ENCODE peak calls at places on chromosomes 2 and 18, in eight cellular contexts. One of them, this sample, is unnamed.

GRCh38 chr2:238857929-238858328 is 10.0 kb downstream of the TWIST2 start:
- DNase-seq in Peyer's patch: no peak
- DNase-seq in endothelial cell of umbilical vein: no peak
- DNase-seq in right atrium auricular region: peak
- DNase-seq in pancreas: no peak
- DNase-seq in ovary: no peak
- DNase-seq in adrenal gland: no peak
- DNase-seq in tibial artery: no peak
- DNase-seq in this sample: no peak

GRCh38 chr18:79870369-79871025 is 72.8 kb downstream of the KCNG2 start:
- DNase-seq in Peyer's patch: no peak
- DNase-seq in endothelial cell of umbilical vein: no peak
- DNase-seq in right atrium auricular region: no peak
- DNase-seq in pancreas: peak
- DNase-seq in ovary: no peak
- DNase-seq in adrenal gland: no peak
- DNase-seq in tibial artery: no peak
- DNase-seq in this sample: peak

GRCh38 chr2:75224636-75225094 is 25.3 kb upstream of the TACR1 start:
- DNase-seq in Peyer's patch: no peak
- DNase-seq in endothelial cell of umbilical vein: no peak
- DNase-seq in right atrium auricular region: no peak
- DNase-seq in pancreas: no peak
- DNase-seq in ovary: no peak
- DNase-seq in adrenal gland: no peak
- DNase-seq in tibial artery: no peak
- DNase-seq in this sample: no peak

GRCh38 chr18:74804677-74805076 is 207.0 kb downstream of the ZNF407 start:
- DNase-seq in Peyer's patch: no peak
- DNase-seq in endothelial cell of umbilical vein: no peak
- DNase-seq in right atrium auricular region: no peak
- DNase-seq in pancreas: no peak
- DNase-seq in ovary: no peak
- DNase-seq in adrenal gland: no peak
- DNase-seq in tibial artery: no peak
- DNase-seq in this sample: no peak

GRCh38 chr2:15630121-15630957 is 38.7 kb downstream of the DDX1 start:
- DNase-seq in Peyer's patch: no peak
- DNase-seq in endothelial cell of umbilical vein: no peak
- DNase-seq in right atrium auricular region: no peak
- DNase-seq in pancreas: no peak
- DNase-seq in ovary: no peak
- DNase-seq in adrenal gland: no peak
- DNase-seq in tibial artery: no peak
- DNase-seq in this sample: no peak

GRCh38 chr2:141534671-141535359 is 596.0 kb downstream of the LRP1B start:
- DNase-seq in Peyer's patch: no peak
- DNase-seq in endothelial cell of umbilical vein: peak
- DNase-seq in right atrium auricular region: no peak
- DNase-seq in pancreas: no peak
- DNase-seq in ovary: no peak
- DNase-seq in adrenal gland: no peak
- DNase-seq in tibial artery: no peak
- DNase-seq in this sample: no peak

GRCh38 chr2:180442860-180443644 is 436.0 kb upstream of the CWC22 start:
- DNase-seq in Peyer's patch: no peak
- DNase-seq in endothelial cell of umbilical vein: no peak
- DNase-seq in right atrium auricular region: no peak
- DNase-seq in pancreas: no peak
- DNase-seq in ovary: no peak
- DNase-seq in adrenal gland: no peak
- DNase-seq in tibial artery: no peak
- DNase-seq in this sample: no peak

GRCh38 chr2:108323619-108324018 is 34.9 kb downstream of the SULT1C2 start:
- DNase-seq in Peyer's patch: no peak
- DNase-seq in endothelial cell of umbilical vein: no peak
- DNase-seq in right atrium auricular region: no peak
- DNase-seq in pancreas: no peak
- DNase-seq in ovary: no peak
- DNase-seq in adrenal gland: no peak
- DNase-seq in tibial artery: no peak
- DNase-seq in this sample: no peak

GRCh38 chr2:190183535-190183934 is 121.0 kb upstream of the MSTN start:
- DNase-seq in Peyer's patch: no peak
- DNase-seq in endothelial cell of umbilical vein: no peak
- DNase-seq in right atrium auricular region: no peak
- DNase-seq in pancreas: no peak
- DNase-seq in ovary: no peak
- DNase-seq in adrenal gland: no peak
- DNase-seq in tibial artery: no peak
- DNase-seq in this sample: no peak

GRCh38 chr2:168097431-168097830 is 150.0 kb downstream of the STK39 start:
- DNase-seq in Peyer's patch: no peak
- DNase-seq in endothelial cell of umbilical vein: no peak
- DNase-seq in right atrium auricular region: no peak
- DNase-seq in pancreas: no peak
- DNase-seq in ovary: no peak
- DNase-seq in adrenal gland: no peak
- DNase-seq in tibial artery: no peak
- DNase-seq in this sample: no peak

GRCh38 chr2:19198376-19198775 is 160.0 kb downstream of the OSR1 start:
- DNase-seq in Peyer's patch: no peak
- DNase-seq in endothelial cell of umbilical vein: no peak
- DNase-seq in right atrium auricular region: no peak
- DNase-seq in pancreas: no peak
- DNase-seq in ovary: no peak
- DNase-seq in adrenal gland: no peak
- DNase-seq in tibial artery: no peak
- DNase-seq in this sample: no peak

GRCh38 chr2:13201924-13202323 is 485.2 kb downstream of the TRIB2 start:
- DNase-seq in Peyer's patch: no peak
- DNase-seq in endothelial cell of umbilical vein: no peak
- DNase-seq in right atrium auricular region: no peak
- DNase-seq in pancreas: no peak
- DNase-seq in ovary: no peak
- DNase-seq in adrenal gland: no peak
- DNase-seq in tibial artery: no peak
- DNase-seq in this sample: no peak

GRCh38 chr18:54774971-54775665 is 53.2 kb upstream of the RAB27B start:
- DNase-seq in Peyer's patch: no peak
- DNase-seq in endothelial cell of umbilical vein: peak
- DNase-seq in right atrium auricular region: no peak
- DNase-seq in pancreas: no peak
- DNase-seq in ovary: no peak
- DNase-seq in adrenal gland: no peak
- DNase-seq in tibial artery: no peak
- DNase-seq in this sample: no peak

GRCh38 chr18:48134609-48135008 is 204.2 kb upstream of the SMAD2 start:
- DNase-seq in Peyer's patch: no peak
- DNase-seq in endothelial cell of umbilical vein: no peak
- DNase-seq in right atrium auricular region: no peak
- DNase-seq in pancreas: no peak
- DNase-seq in ovary: no peak
- DNase-seq in adrenal gland: no peak
- DNase-seq in tibial artery: no peak
- DNase-seq in this sample: no peak

GRCh38 chr2:118094503-118094902 is 6.2 kb downstream of the INSIG2 start:
- DNase-seq in Peyer's patch: no peak
- DNase-seq in endothelial cell of umbilical vein: no peak
- DNase-seq in right atrium auricular region: no peak
- DNase-seq in pancreas: no peak
- DNase-seq in ovary: no peak
- DNase-seq in adrenal gland: no peak
- DNase-seq in tibial artery: no peak
- DNase-seq in this sample: no peak

DNA sequence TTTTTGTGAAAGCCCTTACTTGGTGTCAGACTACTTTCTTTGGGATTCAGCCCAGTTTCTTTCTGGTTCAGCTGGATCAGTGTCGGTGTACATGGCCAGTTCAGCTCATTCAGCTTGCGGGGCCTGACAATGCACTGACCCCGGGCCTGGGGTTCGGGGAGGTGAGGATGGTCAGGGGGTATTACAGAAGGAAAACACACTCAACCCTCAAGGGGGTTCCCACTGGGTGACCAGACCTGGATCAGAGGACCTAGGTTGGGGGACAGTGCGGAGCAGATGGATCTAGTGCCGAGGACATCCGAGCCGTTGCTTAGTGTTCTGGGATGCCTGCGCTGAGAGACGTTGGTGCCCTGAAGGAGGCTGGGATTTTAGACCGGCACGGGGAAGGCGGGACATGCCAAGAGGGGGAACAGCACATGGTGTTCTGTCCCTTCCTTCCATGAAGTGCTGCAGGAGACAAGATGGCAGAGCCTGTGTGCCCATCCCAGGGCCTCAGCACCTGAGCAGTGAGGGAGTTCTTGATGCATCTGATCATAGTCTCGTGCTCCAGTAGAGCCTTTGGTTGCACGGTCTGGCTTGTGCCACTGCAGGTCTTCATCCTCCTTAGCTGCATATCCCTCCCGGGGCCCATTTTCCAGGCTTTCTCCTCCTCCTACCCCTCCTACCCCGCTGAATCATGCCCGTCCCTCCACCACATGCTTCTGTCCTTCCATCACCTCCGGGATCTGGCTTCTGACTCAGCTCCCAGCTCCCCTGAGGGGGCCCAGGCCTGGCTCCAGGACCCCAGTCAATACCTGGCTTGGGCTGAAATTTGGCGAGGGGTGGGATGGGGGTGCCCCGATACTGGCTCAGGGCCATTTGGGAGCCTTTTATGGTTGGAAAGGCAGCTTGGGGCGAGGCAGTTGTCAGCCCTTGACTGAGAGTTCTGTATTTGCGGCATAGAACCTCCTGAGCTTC is 18.0 kb downstream of the SPEG start:
- DNase-seq in Peyer's patch: no peak
- DNase-seq in endothelial cell of umbilical vein: no peak
- DNase-seq in right atrium auricular region: peak
- DNase-seq in pancreas: peak
- DNase-seq in ovary: peak
- DNase-seq in adrenal gland: peak
- DNase-seq in tibial artery: peak
- DNase-seq in this sample: peak
- H3K27ac ChIP-seq in Peyer's patch: peak
- H3K27ac ChIP-seq in endothelial cell of umbilical vein: no peak
- H3K27ac ChIP-seq in right atrium auricular region: peak
- H3K27ac ChIP-seq in pancreas: no peak
- H3K27ac ChIP-seq in ovary: peak
- H3K27ac ChIP-seq in adrenal gland: no peak
- H3K27ac ChIP-seq in tibial artery: peak
- H3K27ac ChIP-seq in this sample: peak

DNA sequence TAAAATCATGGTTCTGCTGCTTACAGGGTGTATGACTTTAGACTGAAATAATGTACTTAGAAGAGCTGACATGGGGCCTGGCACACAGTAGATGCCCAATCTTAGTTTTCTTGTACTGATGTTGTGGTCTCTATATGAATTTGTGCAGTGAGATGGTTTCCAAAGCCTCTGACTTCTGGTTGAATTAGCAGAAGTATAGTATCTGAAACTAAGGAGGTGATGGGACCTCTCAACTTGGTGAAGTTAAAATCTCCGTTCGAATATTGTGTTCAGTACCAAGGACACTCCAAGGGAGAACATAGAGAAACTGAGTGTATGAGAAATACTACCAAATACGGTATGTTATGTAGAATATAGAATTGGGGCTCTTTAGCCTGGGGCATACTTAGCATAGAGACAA is 120.9 kb downstream of the ANTXR1 start:
- DNase-seq in Peyer's patch: no peak
- DNase-seq in endothelial cell of umbilical vein: no peak
- DNase-seq in right atrium auricular region: no peak
- DNase-seq in pancreas: no peak
- DNase-seq in ovary: no peak
- DNase-seq in adrenal gland: no peak
- DNase-seq in tibial artery: no peak
- DNase-seq in this sample: no peak
- H3K4me3 ChIP-seq in Peyer's patch: no peak
- H3K4me3 ChIP-seq in endothelial cell of umbilical vein: no peak
- H3K4me3 ChIP-seq in right atrium auricular region: no peak
- H3K4me3 ChIP-seq in pancreas: no peak
- H3K4me3 ChIP-seq in ovary: no peak
- H3K4me3 ChIP-seq in adrenal gland: no peak
- H3K4me3 ChIP-seq in tibial artery: no peak
- H3K4me3 ChIP-seq in this sample: no peak

DNA sequence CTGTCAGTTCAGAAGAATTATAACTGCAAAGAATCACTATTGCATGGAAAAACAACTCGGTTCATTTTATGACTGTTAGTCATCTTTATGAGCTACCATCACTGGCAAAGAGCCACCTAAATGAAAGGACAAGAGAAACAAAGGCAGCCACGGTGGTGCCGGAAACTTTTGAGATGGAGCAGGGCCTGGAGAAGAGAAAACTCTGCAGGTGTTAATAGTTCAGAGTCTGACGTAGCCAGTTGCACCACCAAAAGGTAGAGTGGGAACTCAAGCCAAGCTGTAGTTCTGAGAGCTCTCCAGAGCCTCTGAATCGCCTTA is 110.9 kb downstream of the FTCDNL1 start:
- DNase-seq in Peyer's patch: no peak
- DNase-seq in endothelial cell of umbilical vein: no peak
- DNase-seq in right atrium auricular region: no peak
- DNase-seq in pancreas: no peak
- DNase-seq in ovary: no peak
- DNase-seq in adrenal gland: no peak
- DNase-seq in tibial artery: no peak
- DNase-seq in this sample: no peak
- TF ChIP-seq CTCF in Peyer's patch: no peak
- TF ChIP-seq CTCF in endothelial cell of umbilical vein: no peak
- TF ChIP-seq CTCF in right atrium auricular region: no peak
- TF ChIP-seq CTCF in pancreas: no peak
- TF ChIP-seq CTCF in ovary: no peak
- TF ChIP-seq CTCF in adrenal gland: no peak
- TF ChIP-seq CTCF in tibial artery: no peak
- TF ChIP-seq CTCF in this sample: no peak

GRCh38 chr18:38931754-38932050 is 1366.1 kb upstream of the CELF4 start:
- DNase-seq in Peyer's patch: no peak
- DNase-seq in endothelial cell of umbilical vein: no peak
- DNase-seq in right atrium auricular region: no peak
- DNase-seq in pancreas: no peak
- DNase-seq in ovary: no peak
- DNase-seq in adrenal gland: no peak
- DNase-seq in tibial artery: no peak
- DNase-seq in this sample: no peak
- H3K27ac ChIP-seq in Peyer's patch: no peak
- H3K27ac ChIP-seq in endothelial cell of umbilical vein: no peak
- H3K27ac ChIP-seq in right atrium auricular region: no peak
- H3K27ac ChIP-seq in pancreas: no peak
- H3K27ac ChIP-seq in ovary: no peak
- H3K27ac ChIP-seq in adrenal gland: no peak
- H3K27ac ChIP-seq in tibial artery: no peak
- H3K27ac ChIP-seq in this sample: no peak

GRCh38 chr2:120175000-120175581 is 48.1 kb downstream of the TMEM185B start:
- DNase-seq in Peyer's patch: no peak
- DNase-seq in endothelial cell of umbilical vein: peak
- DNase-seq in right atrium auricular region: no peak
- DNase-seq in pancreas: no peak
- DNase-seq in ovary: no peak
- DNase-seq in adrenal gland: peak
- DNase-seq in tibial artery: no peak
- DNase-seq in this sample: no peak
- H3K4me3 ChIP-seq in Peyer's patch: no peak
- H3K4me3 ChIP-seq in endothelial cell of umbilical vein: no peak
- H3K4me3 ChIP-seq in right atrium auricular region: no peak
- H3K4me3 ChIP-seq in pancreas: no peak
- H3K4me3 ChIP-seq in ovary: no peak
- H3K4me3 ChIP-seq in adrenal gland: no peak
- H3K4me3 ChIP-seq in tibial artery: no peak
- H3K4me3 ChIP-seq in this sample: no peak

GRCh38 chr2:191566347-191566746 is 111.6 kb upstream of the NABP1 start:
- DNase-seq in Peyer's patch: no peak
- DNase-seq in endothelial cell of umbilical vein: peak
- DNase-seq in right atrium auricular region: peak
- DNase-seq in pancreas: no peak
- DNase-seq in ovary: no peak
- DNase-seq in adrenal gland: peak
- DNase-seq in tibial artery: peak
- DNase-seq in this sample: peak
- TF ChIP-seq CTCF in Peyer's patch: peak
- TF ChIP-seq CTCF in endothelial cell of umbilical vein: peak
- TF ChIP-seq CTCF in right atrium auricular region: peak
- TF ChIP-seq CTCF in pancreas: peak
- TF ChIP-seq CTCF in ovary: no peak
- TF ChIP-seq CTCF in adrenal gland: peak
- TF ChIP-seq CTCF in tibial artery: peak
- TF ChIP-seq CTCF in this sample: peak

This sample was measured in dorsolateral prefrontal cortex.